ENCODE peak calls at places on chromosomes 1 and 21, in nine cellular contexts. One of them, this sample, is unnamed.

GRCh38 chr1:192476802-192477298 is 98.7 kb upstream of the RGS1 start:
- DNase-seq in endothelial cell: no peak
- DNase-seq in left ventricle myocardium inferior: peak
- DNase-seq in neural crest cell: no peak
- DNase-seq in astrocyte of the spinal cord: peak
- DNase-seq in mammary epithelial cell: peak
- DNase-seq in heart right ventricle: peak
- DNase-seq in upper lobe of left lung: no peak
- DNase-seq in tibial artery: peak
- DNase-seq in this sample: no peak

GRCh38 chr1:28640766-28641165 is 2.1 kb downstream of the TAF12 start:
- DNase-seq in endothelial cell: peak
- DNase-seq in left ventricle myocardium inferior: no peak
- DNase-seq in neural crest cell: no peak
- DNase-seq in astrocyte of the spinal cord: peak
- DNase-seq in mammary epithelial cell: peak
- DNase-seq in heart right ventricle: no peak
- DNase-seq in upper lobe of left lung: no peak
- DNase-seq in tibial artery: no peak
- DNase-seq in this sample: no peak

GRCh38 chr1:61337037-61337436 is 254.7 kb downstream of the NFIA start:
- DNase-seq in endothelial cell: no peak
- DNase-seq in left ventricle myocardium inferior: no peak
- DNase-seq in neural crest cell: no peak
- DNase-seq in astrocyte of the spinal cord: no peak
- DNase-seq in mammary epithelial cell: no peak
- DNase-seq in heart right ventricle: no peak
- DNase-seq in upper lobe of left lung: no peak
- DNase-seq in tibial artery: no peak
- DNase-seq in this sample: no peak

GRCh38 chr1:36284061-36284460 is 22.1 kb upstream of the SH3D21 start:
- DNase-seq in endothelial cell: no peak
- DNase-seq in left ventricle myocardium inferior: no peak
- DNase-seq in neural crest cell: no peak
- DNase-seq in astrocyte of the spinal cord: no peak
- DNase-seq in mammary epithelial cell: no peak
- DNase-seq in heart right ventricle: no peak
- DNase-seq in upper lobe of left lung: no peak
- DNase-seq in tibial artery: no peak
- DNase-seq in this sample: no peak

GRCh38 chr1:4617506-4617905 is 36.9 kb upstream of the AJAP1 start:
- DNase-seq in endothelial cell: no peak
- DNase-seq in left ventricle myocardium inferior: no peak
- DNase-seq in neural crest cell: no peak
- DNase-seq in astrocyte of the spinal cord: no peak
- DNase-seq in mammary epithelial cell: no peak
- DNase-seq in heart right ventricle: no peak
- DNase-seq in upper lobe of left lung: no peak
- DNase-seq in tibial artery: no peak
- DNase-seq in this sample: no peak

GRCh38 chr1:82420584-82420983 is 619.9 kb downstream of the ADGRL2 start:
- DNase-seq in endothelial cell: no peak
- DNase-seq in left ventricle myocardium inferior: no peak
- DNase-seq in neural crest cell: no peak
- DNase-seq in astrocyte of the spinal cord: no peak
- DNase-seq in mammary epithelial cell: no peak
- DNase-seq in heart right ventricle: no peak
- DNase-seq in upper lobe of left lung: no peak
- DNase-seq in tibial artery: no peak
- DNase-seq in this sample: no peak

GRCh38 chr1:32540589-32540988 is 1.4 kb downstream of the ZBTB8A start:
- DNase-seq in endothelial cell: no peak
- DNase-seq in left ventricle myocardium inferior: no peak
- DNase-seq in neural crest cell: no peak
- DNase-seq in astrocyte of the spinal cord: no peak
- DNase-seq in mammary epithelial cell: peak
- DNase-seq in heart right ventricle: no peak
- DNase-seq in upper lobe of left lung: no peak
- DNase-seq in tibial artery: no peak
- DNase-seq in this sample: no peak

GRCh38 chr1:5597991-5598823 is 394.0 kb downstream of the NPHP4 start:
- DNase-seq in endothelial cell: no peak
- DNase-seq in left ventricle myocardium inferior: no peak
- DNase-seq in neural crest cell: no peak
- DNase-seq in astrocyte of the spinal cord: no peak
- DNase-seq in mammary epithelial cell: no peak
- DNase-seq in heart right ventricle: no peak
- DNase-seq in upper lobe of left lung: no peak
- DNase-seq in tibial artery: no peak
- DNase-seq in this sample: no peak

GRCh38 chr1:6519935-6520621 is 28.6 kb upstream of the PLEKHG5 start:
- DNase-seq in endothelial cell: no peak
- DNase-seq in left ventricle myocardium inferior: no peak
- DNase-seq in neural crest cell: peak
- DNase-seq in astrocyte of the spinal cord: peak
- DNase-seq in mammary epithelial cell: peak
- DNase-seq in heart right ventricle: no peak
- DNase-seq in upper lobe of left lung: no peak
- DNase-seq in tibial artery: no peak
- DNase-seq in this sample: peak

GRCh38 chr1:200916152-200916551 is 21.5 kb downstream of the INAVA start:
- DNase-seq in endothelial cell: peak
- DNase-seq in left ventricle myocardium inferior: no peak
- DNase-seq in neural crest cell: no peak
- DNase-seq in astrocyte of the spinal cord: no peak
- DNase-seq in mammary epithelial cell: no peak
- DNase-seq in heart right ventricle: no peak
- DNase-seq in upper lobe of left lung: no peak
- DNase-seq in tibial artery: no peak
- DNase-seq in this sample: no peak

GRCh38 chr1:145985502-145986439 is 10.6 kb downstream of the TXNIP start:
- DNase-seq in endothelial cell: no peak
- DNase-seq in left ventricle myocardium inferior: peak
- DNase-seq in neural crest cell: no peak
- DNase-seq in astrocyte of the spinal cord: peak
- DNase-seq in mammary epithelial cell: peak
- DNase-seq in heart right ventricle: peak
- DNase-seq in upper lobe of left lung: peak
- DNase-seq in tibial artery: peak
- DNase-seq in this sample: no peak

GRCh38 chr1:62572476-62572875 is 24.8 kb upstream of the ANGPTL3 start:
- DNase-seq in endothelial cell: no peak
- DNase-seq in left ventricle myocardium inferior: no peak
- DNase-seq in neural crest cell: no peak
- DNase-seq in astrocyte of the spinal cord: no peak
- DNase-seq in mammary epithelial cell: no peak
- DNase-seq in heart right ventricle: no peak
- DNase-seq in upper lobe of left lung: no peak
- DNase-seq in tibial artery: no peak
- DNase-seq in this sample: no peak

GRCh38 chr1:31559715-31560114 is 16.6 kb upstream of the TINAGL1 start:
- DNase-seq in endothelial cell: no peak
- DNase-seq in left ventricle myocardium inferior: no peak
- DNase-seq in neural crest cell: no peak
- DNase-seq in astrocyte of the spinal cord: no peak
- DNase-seq in mammary epithelial cell: no peak
- DNase-seq in heart right ventricle: no peak
- DNase-seq in upper lobe of left lung: no peak
- DNase-seq in tibial artery: no peak
- DNase-seq in this sample: no peak

GRCh38 chr1:209513226-209513625 is 70.3 kb upstream of the CAMK1G start:
- DNase-seq in endothelial cell: peak
- DNase-seq in left ventricle myocardium inferior: no peak
- DNase-seq in neural crest cell: no peak
- DNase-seq in astrocyte of the spinal cord: peak
- DNase-seq in mammary epithelial cell: peak
- DNase-seq in heart right ventricle: no peak
- DNase-seq in upper lobe of left lung: no peak
- DNase-seq in tibial artery: no peak
- DNase-seq in this sample: peak

GRCh38 chr1:13605159-13605558 is 21.5 kb downstream of the PDPN start:
- DNase-seq in endothelial cell: no peak
- DNase-seq in left ventricle myocardium inferior: no peak
- DNase-seq in neural crest cell: no peak
- DNase-seq in astrocyte of the spinal cord: peak
- DNase-seq in mammary epithelial cell: peak
- DNase-seq in heart right ventricle: no peak
- DNase-seq in upper lobe of left lung: no peak
- DNase-seq in tibial artery: peak
- DNase-seq in this sample: peak

GRCh38 chr21:33268736-33269441 is 2.7 kb downstream of the IL10RB start:
- DNase-seq in endothelial cell: no peak
- DNase-seq in left ventricle myocardium inferior: no peak
- DNase-seq in neural crest cell: no peak
- DNase-seq in astrocyte of the spinal cord: no peak
- DNase-seq in mammary epithelial cell: peak
- DNase-seq in heart right ventricle: no peak
- DNase-seq in upper lobe of left lung: no peak
- DNase-seq in tibial artery: no peak
- DNase-seq in this sample: no peak

GRCh38 chr1:205137901-205138300 is 16.1 kb upstream of the RBBP5 start:
- DNase-seq in endothelial cell: no peak
- DNase-seq in left ventricle myocardium inferior: no peak
- DNase-seq in neural crest cell: no peak
- DNase-seq in astrocyte of the spinal cord: no peak
- DNase-seq in mammary epithelial cell: no peak
- DNase-seq in heart right ventricle: no peak
- DNase-seq in upper lobe of left lung: no peak
- DNase-seq in tibial artery: no peak
- DNase-seq in this sample: no peak

GRCh38 chr21:45449658-45450502 is 44.9 kb downstream of the COL18A1 start:
- DNase-seq in endothelial cell: no peak
- DNase-seq in left ventricle myocardium inferior: peak
- DNase-seq in neural crest cell: no peak
- DNase-seq in astrocyte of the spinal cord: no peak
- DNase-seq in mammary epithelial cell: peak
- DNase-seq in heart right ventricle: peak
- DNase-seq in upper lobe of left lung: peak
- DNase-seq in tibial artery: no peak
- DNase-seq in this sample: no peak

GRCh38 chr1:65812065-65812464 is 19.4 kb downstream of the PDE4B start:
- DNase-seq in endothelial cell: no peak
- DNase-seq in left ventricle myocardium inferior: peak
- DNase-seq in neural crest cell: no peak
- DNase-seq in astrocyte of the spinal cord: peak
- DNase-seq in mammary epithelial cell: peak
- DNase-seq in heart right ventricle: no peak
- DNase-seq in upper lobe of left lung: no peak
- DNase-seq in tibial artery: peak
- DNase-seq in this sample: peak

GRCh38 chr1:81254560-81254959 is 546.2 kb upstream of the ADGRL2 start:
- DNase-seq in endothelial cell: peak
- DNase-seq in left ventricle myocardium inferior: no peak
- DNase-seq in neural crest cell: no peak
- DNase-seq in astrocyte of the spinal cord: no peak
- DNase-seq in mammary epithelial cell: no peak
- DNase-seq in heart right ventricle: no peak
- DNase-seq in upper lobe of left lung: no peak
- DNase-seq in tibial artery: no peak
- DNase-seq in this sample: no peak
- TF ChIP-seq CTCF in endothelial cell: peak
- TF ChIP-seq CTCF in left ventricle myocardium inferior: no peak
- TF ChIP-seq CTCF in neural crest cell: peak
- TF ChIP-seq CTCF in astrocyte of the spinal cord: peak
- TF ChIP-seq CTCF in mammary epithelial cell: peak
- TF ChIP-seq CTCF in heart right ventricle: no peak
- TF ChIP-seq CTCF in upper lobe of left lung: no peak
- TF ChIP-seq CTCF in tibial artery: no peak
- TF ChIP-seq CTCF in this sample: no peak

DNA sequence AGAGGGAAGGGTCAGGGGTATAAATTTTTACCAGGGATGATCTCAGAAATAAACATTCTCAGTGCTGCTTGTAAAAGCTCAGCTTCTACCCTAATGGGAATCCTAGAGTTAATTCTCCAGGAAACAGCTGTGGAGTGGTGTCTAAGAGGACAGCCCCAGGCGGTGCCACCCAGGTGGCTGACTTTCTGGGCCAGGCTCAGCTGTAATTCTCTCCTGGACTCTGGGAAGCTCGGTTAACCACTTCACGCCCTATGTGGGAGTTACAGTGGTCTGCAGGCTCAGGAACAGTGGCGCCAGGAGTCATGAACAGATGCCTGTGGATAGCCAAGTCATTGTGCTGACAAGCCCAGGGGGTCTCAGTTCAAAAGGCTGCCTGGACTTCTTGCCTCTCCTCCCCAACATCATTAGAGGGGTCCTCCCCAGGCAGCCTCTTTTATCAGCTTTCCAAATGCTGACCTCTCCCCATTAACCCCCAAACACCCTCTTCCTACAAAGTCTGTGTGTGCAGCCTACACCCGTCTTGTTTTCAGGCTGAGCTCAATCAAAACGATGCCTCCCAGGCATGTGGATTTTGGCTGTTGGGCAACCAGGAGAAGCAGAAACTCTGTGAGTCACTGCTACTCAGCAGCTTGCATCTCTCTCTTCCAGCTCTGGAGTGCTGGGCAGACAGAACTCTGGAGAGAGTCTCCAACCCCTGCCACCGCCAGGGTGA is 1.2 kb downstream of the HHIPL2 start:
- DNase-seq in endothelial cell: no peak
- DNase-seq in left ventricle myocardium inferior: no peak
- DNase-seq in neural crest cell: no peak
- DNase-seq in astrocyte of the spinal cord: peak
- DNase-seq in mammary epithelial cell: peak
- DNase-seq in heart right ventricle: no peak
- DNase-seq in upper lobe of left lung: peak
- DNase-seq in tibial artery: no peak
- DNase-seq in this sample: peak
- TF ChIP-seq CTCF in endothelial cell: no peak
- TF ChIP-seq CTCF in left ventricle myocardium inferior: no peak
- TF ChIP-seq CTCF in neural crest cell: no peak
- TF ChIP-seq CTCF in astrocyte of the spinal cord: no peak
- TF ChIP-seq CTCF in mammary epithelial cell: no peak
- TF ChIP-seq CTCF in heart right ventricle: no peak
- TF ChIP-seq CTCF in upper lobe of left lung: no peak
- TF ChIP-seq CTCF in tibial artery: no peak
- TF ChIP-seq CTCF in this sample: no peak

DNA sequence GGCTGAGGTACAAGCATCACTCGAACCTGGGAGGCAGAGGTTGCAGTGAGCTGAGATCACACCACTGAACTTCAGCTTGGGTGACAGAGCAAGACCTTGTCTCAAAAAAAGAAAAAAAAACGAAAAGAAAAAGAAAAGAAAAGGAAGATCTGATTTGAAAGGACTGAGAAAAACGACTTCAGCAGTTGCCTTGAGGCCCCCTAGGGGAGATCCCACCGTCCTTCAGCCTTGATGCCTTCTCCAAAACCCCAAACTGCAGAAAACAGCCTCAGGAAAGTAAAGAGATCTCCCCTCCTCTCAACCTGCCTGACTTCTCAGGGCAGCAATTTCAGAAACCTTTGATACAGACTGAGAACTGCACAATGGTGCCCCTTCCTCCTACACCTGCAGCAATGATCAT is 50.9 kb upstream of the BCAR3 start:
- DNase-seq in endothelial cell: no peak
- DNase-seq in left ventricle myocardium inferior: no peak
- DNase-seq in neural crest cell: no peak
- DNase-seq in astrocyte of the spinal cord: no peak
- DNase-seq in mammary epithelial cell: no peak
- DNase-seq in heart right ventricle: no peak
- DNase-seq in upper lobe of left lung: no peak
- DNase-seq in tibial artery: no peak
- DNase-seq in this sample: no peak
- TF ChIP-seq CTCF in endothelial cell: no peak
- TF ChIP-seq CTCF in left ventricle myocardium inferior: no peak
- TF ChIP-seq CTCF in neural crest cell: peak
- TF ChIP-seq CTCF in astrocyte of the spinal cord: peak
- TF ChIP-seq CTCF in mammary epithelial cell: no peak
- TF ChIP-seq CTCF in heart right ventricle: no peak
- TF ChIP-seq CTCF in upper lobe of left lung: no peak
- TF ChIP-seq CTCF in tibial artery: no peak
- TF ChIP-seq CTCF in this sample: peak

GRCh38 chr1:172089768-172090510 is 248.6 kb downstream of the DNM3 start:
- DNase-seq in endothelial cell: peak
- DNase-seq in left ventricle myocardium inferior: peak
- DNase-seq in neural crest cell: no peak
- DNase-seq in astrocyte of the spinal cord: peak
- DNase-seq in mammary epithelial cell: peak
- DNase-seq in heart right ventricle: peak
- DNase-seq in upper lobe of left lung: peak
- DNase-seq in tibial artery: peak
- DNase-seq in this sample: peak
- TF ChIP-seq CTCF in endothelial cell: peak
- TF ChIP-seq CTCF in left ventricle myocardium inferior: peak
- TF ChIP-seq CTCF in neural crest cell: peak
- TF ChIP-seq CTCF in astrocyte of the spinal cord: peak
- TF ChIP-seq CTCF in mammary epithelial cell: peak
- TF ChIP-seq CTCF in heart right ventricle: peak
- TF ChIP-seq CTCF in upper lobe of left lung: peak
- TF ChIP-seq CTCF in tibial artery: peak
- TF ChIP-seq CTCF in this sample: peak

This sample was measured in AG09319.